ENCODE peak calls at places on chromosomes 11 and 22, in seven cellular contexts. F is CD4-positive, CD25-positive, alpha-beta regulatory T cell; G is heart left ventricle; V is IMR-90; S is K562; W is left lung; H is PC-9. J is an unnamed sample.
A peak's percentile ranks its signal among the peaks of the same experiment; 100 is the strongest.

GRCh38 chr11:18222814-18223421 is 13.7 kb downstream of the SAA4 start:
- DNase-seq in F (no peak), G (no peak), V (no peak), S (no peak), W (no peak), H (no peak), J (no peak)

GRCh38 chr11:105132716-105133511 is 6.7 kb downstream of the CARD18 start:
- DNase-seq in F (no peak), G (no peak), V (peak; percentile 89), S (no peak), W (no peak), H (no peak), J (no peak)

GRCh38 chr11:848988-849824 is 6.6 kb downstream of the TSPAN4 start:
- DNase-seq in F (no peak), G (no peak), V (no peak), S (no peak), W (no peak), H (no peak), J (no peak)

GRCh38 chr22:43228330-43228729 is 41.4 kb upstream of the TTLL12 start:
- DNase-seq in F (peak; percentile 20), G (no peak), V (peak; percentile 10), S (peak; percentile 57), W (no peak), H (no peak), J (no peak)

GRCh38 chr11:120839201-120839600 is 184.7 kb upstream of the TBCEL start:
- DNase-seq in F (no peak), G (no peak), V (no peak), S (no peak), W (no peak), H (no peak), J (no peak)

GRCh38 chr11:122803306-122803705 is 35.0 kb upstream of the CRTAM start:
- DNase-seq in F (no peak), G (no peak), V (peak; percentile 79), S (no peak), W (no peak), H (peak; percentile 97), J (peak; percentile 99)

GRCh38 chr11:132220464-132220863 is 850.0 kb downstream of the NTM start:
- DNase-seq in F (no peak), G (no peak), V (peak; percentile 74), S (no peak), W (no peak), H (no peak), J (no peak)

GRCh38 chr22:31812977-31813605 is 59.3 kb downstream of the DEPDC5 start:
- DNase-seq in F (no peak), G (no peak), V (no peak), S (no peak), W (no peak), H (no peak), J (no peak)

GRCh38 chr22:22887621-22888503 is at the start of gene IGLL5:
- DNase-seq in F (no peak), G (no peak), V (no peak), S (peak; percentile 51), W (no peak), H (no peak), J (no peak)

GRCh38 chr11:47272706-47273105 is 2.8 kb downstream of the MADD start:
- DNase-seq in F (no peak), G (no peak), V (peak; percentile 30), S (no peak), W (no peak), H (no peak), J (no peak)

GRCh38 chr11:72072348-72072747 is 8.0 kb downstream of the NUMA1 start:
- DNase-seq in F (peak; percentile 55), G (no peak), V (peak; percentile 82), S (no peak), W (no peak), H (peak; percentile 97), J (no peak)

GRCh38 chr11:130888790-130889189 is 27.5 kb downstream of the SNX19 start:
- DNase-seq in F (no peak), G (no peak), V (no peak), S (no peak), W (no peak), H (no peak), J (no peak)

GRCh38 chr11:45676522-45677095 is 11.2 kb upstream of the CHST1 start:
- DNase-seq in F (no peak), G (no peak), V (no peak), S (no peak), W (no peak), H (no peak), J (no peak)

GRCh38 chr11:65506770-65507485 is 8.1 kb downstream of the MALAT1 start:
- DNase-seq in F (peak; percentile 55), G (no peak), V (peak; percentile 95), S (no peak), W (no peak), H (no peak), J (peak; percentile 89)

GRCh38 chr11:19919050-19919561 is 206.5 kb downstream of the NAV2 start:
- DNase-seq in F (no peak), G (peak; percentile 61), V (peak; percentile 98), S (no peak), W (peak; percentile 82), H (peak; percentile 99), J (peak; percentile 95)

GRCh38 chr11:12717851-12718291 is 43.6 kb downstream of the TEAD1 start:
- DNase-seq in F (peak; percentile 79), G (no peak), V (no peak), S (no peak), W (no peak), H (no peak), J (no peak)

GRCh38 chr22:46179748-46180147 is 29.4 kb downstream of the PPARA start:
- DNase-seq in F (no peak), G (no peak), V (no peak), S (peak; percentile 14), W (no peak), H (no peak), J (no peak)

GRCh38 chr22:23844739-23845202 is 6.0 kb upstream of the DERL3 start:
- DNase-seq in F (no peak), G (no peak), V (no peak), S (no peak), W (no peak), H (no peak), J (no peak)

DNA sequence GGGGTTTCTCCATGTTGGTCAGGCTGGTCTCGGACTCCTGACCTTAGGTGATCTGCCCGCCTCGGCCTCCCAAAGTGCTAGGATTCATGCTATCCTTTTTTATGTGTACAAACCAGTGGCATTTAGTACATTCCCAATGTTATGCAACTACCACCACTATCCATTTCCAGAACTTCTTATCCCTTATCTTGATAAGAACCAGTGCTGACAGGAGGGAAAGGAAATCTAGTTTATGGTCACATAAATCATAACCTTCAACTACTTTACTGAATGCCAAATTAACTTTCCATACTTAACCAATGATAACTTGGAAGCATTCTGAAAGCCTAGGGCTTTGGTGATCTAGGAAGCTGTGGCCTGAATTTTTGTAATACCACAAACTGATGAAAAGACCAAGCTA is 170.4 kb downstream of the SWAP70 start:
- DNase-seq in F (no peak), G (no peak), V (no peak), S (no peak), W (no peak), H (no peak), J (no peak)
- H3K27ac ChIP-seq in F (no peak overlapping the region), G (no peak overlapping the region), V (no peak overlapping the region), S (no peak overlapping the region), W (no peak overlapping the region), H (no peak overlapping the region), J (no peak overlapping the region)

GRCh38 chr11:110077318-110077717 is 15.9 kb upstream of the ZC3H12C start:
- DNase-seq in F (no peak), G (no peak), V (no peak), S (no peak), W (no peak), H (no peak), J (no peak)

GRCh38 chr11:110078923-110079544 is 14.2 kb upstream of the ZC3H12C start:
- DNase-seq in F (no peak), G (no peak), V (no peak), S (no peak), W (no peak), H (no peak), J (no peak)

GRCh38 chr11:110079726-110080125 is 13.5 kb upstream of the ZC3H12C start:
- DNase-seq in F (no peak), G (no peak), V (no peak), S (no peak), W (no peak), H (no peak), J (no peak)

GRCh38 chr11:110076388-110076965 is 16.7 kb upstream of the ZC3H12C start:
- DNase-seq in F (no peak), G (no peak), V (no peak), S (peak; percentile 26), W (no peak), H (peak; percentile 93), J (no peak)

DNA sequence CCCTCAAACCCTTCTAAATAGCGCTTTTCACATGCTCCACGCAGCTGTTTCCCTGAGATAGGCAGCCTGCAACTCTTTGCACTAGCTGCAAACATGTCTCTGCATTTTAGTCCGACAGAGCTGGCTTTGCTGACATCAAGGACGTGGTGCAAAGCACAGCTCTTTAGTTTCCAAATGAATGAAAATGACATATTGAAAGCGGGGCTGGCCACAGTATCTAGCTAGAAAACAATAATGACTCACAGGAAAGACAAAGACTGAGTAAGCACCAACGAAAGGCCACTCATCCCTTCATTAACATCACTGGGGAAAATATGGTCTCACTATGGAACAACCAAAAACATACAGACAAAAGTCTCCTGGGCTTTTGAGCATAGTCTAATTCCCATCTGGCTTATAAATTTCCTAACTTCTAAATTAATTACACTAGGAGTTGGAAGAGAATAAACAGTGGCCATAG is 15.3 kb upstream of the ZC3H12C start:
- DNase-seq in F (peak; percentile 53), G (no peak), V (peak; percentile 78), S (peak; percentile 15), W (no peak), H (peak; percentile 52), J (peak; percentile 61)
- H3K27ac ChIP-seq in F (peak overlapping the region; percentile 15), G (no peak overlapping the region), V (no peak overlapping the region), S (peak overlapping the region; percentile 75), W (no peak overlapping the region), H (peak overlapping the region; percentile 54), J (peak overlapping the region; percentile 68)

GRCh38 chr22:29385748-29386147 is 2.6 kb downstream of the AP1B1 start:
- DNase-seq in F (no peak), G (peak; percentile 41), V (no peak), S (no peak), W (peak; percentile 45), H (no peak), J (no peak)
- H3K27ac ChIP-seq in F (no peak overlapping the region), G (no peak overlapping the region), V (no peak overlapping the region), S (no peak overlapping the region), W (peak overlapping the region; percentile 64), H (no peak overlapping the region), J (no peak overlapping the region)

DNA sequence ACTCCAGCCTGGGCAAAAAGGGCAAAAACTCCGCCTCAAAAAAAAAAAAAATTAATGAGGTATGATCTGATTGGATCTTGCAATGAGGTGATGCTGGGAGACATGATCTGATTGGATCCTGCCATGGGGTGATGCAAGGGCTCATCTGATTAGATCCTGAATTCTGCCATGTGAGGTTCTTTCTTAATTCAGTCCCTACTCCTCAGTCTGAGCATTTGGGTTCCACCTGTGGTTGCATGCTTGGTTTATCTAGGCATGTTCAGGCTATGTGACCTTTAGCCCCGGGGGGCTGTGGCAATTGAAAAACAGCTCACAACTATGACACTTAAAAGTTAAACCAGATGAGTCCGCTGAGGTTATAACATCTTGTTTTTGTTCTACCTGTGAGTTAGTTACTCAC is 4.8 kb upstream of the TRIM6 start:
- DNase-seq in F (no peak), G (no peak), V (no peak), S (peak; percentile 21), W (no peak), H (no peak), J (no peak)
- H3K27ac ChIP-seq in F (no peak overlapping the region), G (no peak overlapping the region), V (no peak overlapping the region), S (peak overlapping the region; percentile 50), W (no peak overlapping the region), H (no peak overlapping the region), J (no peak overlapping the region)